ENCODE peak calls at places on chromosomes 4 and X, in seven cellular contexts. One of them, this sample, is unnamed.

GRCh38 chr4:150962245-150962644 is 52.8 kb downstream of the LRBA start:
- DNase-seq in skeletal muscle cell: no peak
- DNase-seq in astrocyte of the spinal cord: no peak
- DNase-seq in GM13976: no peak
- DNase-seq in RKO: no peak
- DNase-seq in EL: peak; percentile 7
- DNase-seq in stimulated activated CD4-positive, alpha-beta T cell treated with anti-CD3 and anti-CD28 coated beads, Interleukin-2, amount 100 ng/mL, for 48 hours: no peak
- DNase-seq in this sample: no peak

GRCh38 chr4:119479835-119480234 is 148.8 kb downstream of the PDE5A start:
- DNase-seq in skeletal muscle cell: no peak
- DNase-seq in astrocyte of the spinal cord: no peak
- DNase-seq in GM13976: no peak
- DNase-seq in RKO: no peak
- DNase-seq in EL: no peak
- DNase-seq in stimulated activated CD4-positive, alpha-beta T cell treated with anti-CD3 and anti-CD28 coated beads, Interleukin-2, amount 100 ng/mL, for 48 hours: no peak
- DNase-seq in this sample: no peak

GRCh38 chr4:153530284-153530995 is 64.3 kb downstream of the TMEM131L start:
- DNase-seq in skeletal muscle cell: no peak
- DNase-seq in astrocyte of the spinal cord: no peak
- DNase-seq in GM13976: no peak
- DNase-seq in RKO: no peak
- DNase-seq in EL: no peak
- DNase-seq in stimulated activated CD4-positive, alpha-beta T cell treated with anti-CD3 and anti-CD28 coated beads, Interleukin-2, amount 100 ng/mL, for 48 hours: no peak
- DNase-seq in this sample: no peak

GRCh38 chr4:153527690-153528089 is 61.5 kb downstream of the TMEM131L start:
- DNase-seq in skeletal muscle cell: no peak
- DNase-seq in astrocyte of the spinal cord: no peak
- DNase-seq in GM13976: no peak
- DNase-seq in RKO: no peak
- DNase-seq in EL: no peak
- DNase-seq in stimulated activated CD4-positive, alpha-beta T cell treated with anti-CD3 and anti-CD28 coated beads, Interleukin-2, amount 100 ng/mL, for 48 hours: no peak
- DNase-seq in this sample: no peak

GRCh38 chr4:71607780-71608673 is 175.9 kb downstream of the GC start:
- DNase-seq in skeletal muscle cell: no peak
- DNase-seq in astrocyte of the spinal cord: peak; percentile 34
- DNase-seq in GM13976: no peak
- DNase-seq in RKO: no peak
- DNase-seq in EL: peak; percentile 78
- DNase-seq in stimulated activated CD4-positive, alpha-beta T cell treated with anti-CD3 and anti-CD28 coated beads, Interleukin-2, amount 100 ng/mL, for 48 hours: no peak
- DNase-seq in this sample: peak; percentile 38

GRCh38 chr4:137664055-137664405 is 131.7 kb upstream of the PCDH18 start:
- DNase-seq in skeletal muscle cell: peak; percentile 73
- DNase-seq in astrocyte of the spinal cord: peak; percentile 84
- DNase-seq in GM13976: no peak
- DNase-seq in RKO: no peak
- DNase-seq in EL: peak; percentile 77
- DNase-seq in stimulated activated CD4-positive, alpha-beta T cell treated with anti-CD3 and anti-CD28 coated beads, Interleukin-2, amount 100 ng/mL, for 48 hours: no peak
- DNase-seq in this sample: peak; percentile 56

GRCh38 chr4:130424211-130424610 is 1328.3 kb downstream of the C4orf33 start:
- DNase-seq in skeletal muscle cell: no peak
- DNase-seq in astrocyte of the spinal cord: no peak
- DNase-seq in GM13976: no peak
- DNase-seq in RKO: peak; percentile 16
- DNase-seq in EL: no peak
- DNase-seq in stimulated activated CD4-positive, alpha-beta T cell treated with anti-CD3 and anti-CD28 coated beads, Interleukin-2, amount 100 ng/mL, for 48 hours: no peak
- DNase-seq in this sample: no peak

GRCh38 chr4:55635760-55636621 is at the start of gene NMU:
- DNase-seq in skeletal muscle cell: no peak
- DNase-seq in astrocyte of the spinal cord: peak; percentile 5
- DNase-seq in GM13976: peak; percentile 70
- DNase-seq in RKO: peak; percentile 44
- DNase-seq in EL: peak; percentile 31
- DNase-seq in stimulated activated CD4-positive, alpha-beta T cell treated with anti-CD3 and anti-CD28 coated beads, Interleukin-2, amount 100 ng/mL, for 48 hours: peak; percentile 42
- DNase-seq in this sample: no peak

GRCh38 chrX:136198010-136198409 is 50.7 kb downstream of the FHL1 start:
- DNase-seq in skeletal muscle cell: no peak
- DNase-seq in astrocyte of the spinal cord: no peak
- DNase-seq in GM13976: no peak
- DNase-seq in RKO: no peak
- DNase-seq in EL: no peak
- DNase-seq in stimulated activated CD4-positive, alpha-beta T cell treated with anti-CD3 and anti-CD28 coated beads, Interleukin-2, amount 100 ng/mL, for 48 hours: no peak
- DNase-seq in this sample: no peak

GRCh38 chr4:88933414-88933813 is 123.6 kb downstream of the FAM13A start:
- DNase-seq in skeletal muscle cell: no peak
- DNase-seq in astrocyte of the spinal cord: no peak
- DNase-seq in GM13976: no peak
- DNase-seq in RKO: no peak
- DNase-seq in EL: no peak
- DNase-seq in stimulated activated CD4-positive, alpha-beta T cell treated with anti-CD3 and anti-CD28 coated beads, Interleukin-2, amount 100 ng/mL, for 48 hours: no peak
- DNase-seq in this sample: no peak

GRCh38 chrX:115560978-115561604 is at the start of gene PLS3:
- DNase-seq in skeletal muscle cell: peak; percentile 66
- DNase-seq in astrocyte of the spinal cord: peak; percentile 85
- DNase-seq in GM13976: peak; percentile 75
- DNase-seq in RKO: peak; percentile 66
- DNase-seq in EL: peak; percentile 87
- DNase-seq in stimulated activated CD4-positive, alpha-beta T cell treated with anti-CD3 and anti-CD28 coated beads, Interleukin-2, amount 100 ng/mL, for 48 hours: no peak
- DNase-seq in this sample: no peak

GRCh38 chr4:88017516-88018302 is 10.3 kb downstream of the PKD2 start:
- DNase-seq in skeletal muscle cell: peak; percentile 91
- DNase-seq in astrocyte of the spinal cord: peak; percentile 93
- DNase-seq in GM13976: no peak
- DNase-seq in RKO: peak; percentile 82
- DNase-seq in EL: peak; percentile 92
- DNase-seq in stimulated activated CD4-positive, alpha-beta T cell treated with anti-CD3 and anti-CD28 coated beads, Interleukin-2, amount 100 ng/mL, for 48 hours: no peak
- DNase-seq in this sample: peak; percentile 84

GRCh38 chr4:185987976-185988627 is 80.9 kb upstream of the TLR3 start:
- DNase-seq in skeletal muscle cell: peak; percentile 65
- DNase-seq in astrocyte of the spinal cord: no peak
- DNase-seq in GM13976: no peak
- DNase-seq in RKO: no peak
- DNase-seq in EL: no peak
- DNase-seq in stimulated activated CD4-positive, alpha-beta T cell treated with anti-CD3 and anti-CD28 coated beads, Interleukin-2, amount 100 ng/mL, for 48 hours: no peak
- DNase-seq in this sample: peak; percentile 56

GRCh38 chr4:78768447-78769177 is 7.5 kb upstream of the BMP2K start:
- DNase-seq in skeletal muscle cell: no peak
- DNase-seq in astrocyte of the spinal cord: no peak
- DNase-seq in GM13976: no peak
- DNase-seq in RKO: peak; percentile 52
- DNase-seq in EL: peak; percentile 62
- DNase-seq in stimulated activated CD4-positive, alpha-beta T cell treated with anti-CD3 and anti-CD28 coated beads, Interleukin-2, amount 100 ng/mL, for 48 hours: no peak
- DNase-seq in this sample: no peak

GRCh38 chrX:148530464-148531077 is 30.2 kb downstream of the AFF2 start:
- DNase-seq in skeletal muscle cell: no peak
- DNase-seq in astrocyte of the spinal cord: peak; percentile 39
- DNase-seq in GM13976: peak; percentile 3
- DNase-seq in RKO: peak; percentile 13
- DNase-seq in EL: no peak
- DNase-seq in stimulated activated CD4-positive, alpha-beta T cell treated with anti-CD3 and anti-CD28 coated beads, Interleukin-2, amount 100 ng/mL, for 48 hours: peak; percentile 2
- DNase-seq in this sample: no peak

GRCh38 chr4:304987-305680 is at the start of gene ZNF732:
- DNase-seq in skeletal muscle cell: peak; percentile 13
- DNase-seq in astrocyte of the spinal cord: peak; percentile 77
- DNase-seq in GM13976: no peak
- DNase-seq in RKO: no peak
- DNase-seq in EL: no peak
- DNase-seq in stimulated activated CD4-positive, alpha-beta T cell treated with anti-CD3 and anti-CD28 coated beads, Interleukin-2, amount 100 ng/mL, for 48 hours: no peak
- DNase-seq in this sample: peak; percentile 18

GRCh38 chr4:41573458-41574129 is 35.6 kb downstream of the LIMCH1 start:
- DNase-seq in skeletal muscle cell: no peak
- DNase-seq in astrocyte of the spinal cord: no peak
- DNase-seq in GM13976: no peak
- DNase-seq in RKO: no peak
- DNase-seq in EL: peak; percentile 70
- DNase-seq in stimulated activated CD4-positive, alpha-beta T cell treated with anti-CD3 and anti-CD28 coated beads, Interleukin-2, amount 100 ng/mL, for 48 hours: no peak
- DNase-seq in this sample: no peak

GRCh38 chrX:10971176-10971575 is 140.0 kb upstream of the HCCS start:
- DNase-seq in skeletal muscle cell: no peak
- DNase-seq in astrocyte of the spinal cord: peak; percentile 18
- DNase-seq in GM13976: no peak
- DNase-seq in RKO: no peak
- DNase-seq in EL: no peak
- DNase-seq in stimulated activated CD4-positive, alpha-beta T cell treated with anti-CD3 and anti-CD28 coated beads, Interleukin-2, amount 100 ng/mL, for 48 hours: no peak
- DNase-seq in this sample: no peak

GRCh38 chr4:142238589-142238988 is 602.2 kb downstream of the IL15 start:
- DNase-seq in skeletal muscle cell: peak; percentile 37
- DNase-seq in astrocyte of the spinal cord: peak; percentile 36
- DNase-seq in GM13976: no peak
- DNase-seq in RKO: no peak
- DNase-seq in EL: peak; percentile 77
- DNase-seq in stimulated activated CD4-positive, alpha-beta T cell treated with anti-CD3 and anti-CD28 coated beads, Interleukin-2, amount 100 ng/mL, for 48 hours: no peak
- DNase-seq in this sample: peak; percentile 55

GRCh38 chrX:131854586-131854985 is 168.5 kb upstream of the STK26 start:
- DNase-seq in skeletal muscle cell: no peak
- DNase-seq in astrocyte of the spinal cord: peak; percentile 16
- DNase-seq in GM13976: no peak
- DNase-seq in RKO: peak; percentile 38
- DNase-seq in EL: no peak
- DNase-seq in stimulated activated CD4-positive, alpha-beta T cell treated with anti-CD3 and anti-CD28 coated beads, Interleukin-2, amount 100 ng/mL, for 48 hours: no peak
- DNase-seq in this sample: no peak

GRCh38 chr4:3868146-3868840 is 102.1 kb downstream of the ADRA2C start:
- DNase-seq in skeletal muscle cell: no peak
- DNase-seq in astrocyte of the spinal cord: no peak
- DNase-seq in GM13976: no peak
- DNase-seq in RKO: peak; percentile 28
- DNase-seq in EL: peak; percentile 18
- DNase-seq in stimulated activated CD4-positive, alpha-beta T cell treated with anti-CD3 and anti-CD28 coated beads, Interleukin-2, amount 100 ng/mL, for 48 hours: no peak
- DNase-seq in this sample: no peak

GRCh38 chrX:74585766-74586165 is 28.7 kb downstream of the RLIM start:
- DNase-seq in skeletal muscle cell: no peak
- DNase-seq in astrocyte of the spinal cord: no peak
- DNase-seq in GM13976: no peak
- DNase-seq in RKO: no peak
- DNase-seq in EL: no peak
- DNase-seq in stimulated activated CD4-positive, alpha-beta T cell treated with anti-CD3 and anti-CD28 coated beads, Interleukin-2, amount 100 ng/mL, for 48 hours: no peak
- DNase-seq in this sample: no peak

GRCh38 chr4:122819708-122820449 is 6.8 kb upstream of the FGF2 start:
- DNase-seq in skeletal muscle cell: no peak
- DNase-seq in astrocyte of the spinal cord: no peak
- DNase-seq in GM13976: no peak
- DNase-seq in RKO: no peak
- DNase-seq in EL: peak; percentile 61
- DNase-seq in stimulated activated CD4-positive, alpha-beta T cell treated with anti-CD3 and anti-CD28 coated beads, Interleukin-2, amount 100 ng/mL, for 48 hours: no peak
- DNase-seq in this sample: no peak

GRCh38 chr4:161799687-161800086 is 364.1 kb downstream of the FSTL5 start:
- DNase-seq in skeletal muscle cell: no peak
- DNase-seq in astrocyte of the spinal cord: no peak
- DNase-seq in GM13976: no peak
- DNase-seq in RKO: no peak
- DNase-seq in EL: no peak
- DNase-seq in stimulated activated CD4-positive, alpha-beta T cell treated with anti-CD3 and anti-CD28 coated beads, Interleukin-2, amount 100 ng/mL, for 48 hours: no peak
- DNase-seq in this sample: peak; percentile 45

GRCh38 chr4:101885574-101885973 is 95.0 kb downstream of the BANK1 start:
- DNase-seq in skeletal muscle cell: no peak
- DNase-seq in astrocyte of the spinal cord: no peak
- DNase-seq in GM13976: no peak
- DNase-seq in RKO: no peak
- DNase-seq in EL: no peak
- DNase-seq in stimulated activated CD4-positive, alpha-beta T cell treated with anti-CD3 and anti-CD28 coated beads, Interleukin-2, amount 100 ng/mL, for 48 hours: no peak
- DNase-seq in this sample: no peak

GRCh38 chr4:158823461-158823873 is 54.6 kb downstream of the FNIP2 start:
- DNase-seq in skeletal muscle cell: no peak
- DNase-seq in astrocyte of the spinal cord: peak; percentile 61
- DNase-seq in GM13976: no peak
- DNase-seq in RKO: peak; percentile 66
- DNase-seq in EL: no peak
- DNase-seq in stimulated activated CD4-positive, alpha-beta T cell treated with anti-CD3 and anti-CD28 coated beads, Interleukin-2, amount 100 ng/mL, for 48 hours: peak; percentile 12
- DNase-seq in this sample: no peak

GRCh38 chr4:22129454-22130075 is 181.0 kb upstream of the KCNIP4 start:
- DNase-seq in skeletal muscle cell: no peak
- DNase-seq in astrocyte of the spinal cord: peak; percentile 32
- DNase-seq in GM13976: no peak
- DNase-seq in RKO: peak; percentile 55
- DNase-seq in EL: peak; percentile 48
- DNase-seq in stimulated activated CD4-positive, alpha-beta T cell treated with anti-CD3 and anti-CD28 coated beads, Interleukin-2, amount 100 ng/mL, for 48 hours: peak; percentile 0
- DNase-seq in this sample: no peak

GRCh38 chr4:140308366-140309123 is 64.9 kb upstream of the SCOC start:
- DNase-seq in skeletal muscle cell: peak; percentile 91
- DNase-seq in astrocyte of the spinal cord: peak; percentile 88
- DNase-seq in GM13976: no peak
- DNase-seq in RKO: peak; percentile 58
- DNase-seq in EL: peak; percentile 72
- DNase-seq in stimulated activated CD4-positive, alpha-beta T cell treated with anti-CD3 and anti-CD28 coated beads, Interleukin-2, amount 100 ng/mL, for 48 hours: no peak
- DNase-seq in this sample: peak; percentile 69

GRCh38 chrX:30504309-30504708 is 73.3 kb downstream of the TASL start:
- DNase-seq in skeletal muscle cell: no peak
- DNase-seq in astrocyte of the spinal cord: peak; percentile 45
- DNase-seq in GM13976: peak; percentile 17
- DNase-seq in RKO: peak; percentile 53
- DNase-seq in EL: peak; percentile 11
- DNase-seq in stimulated activated CD4-positive, alpha-beta T cell treated with anti-CD3 and anti-CD28 coated beads, Interleukin-2, amount 100 ng/mL, for 48 hours: no peak
- DNase-seq in this sample: no peak

GRCh38 chrX:71532078-71532752 is 689 bp upstream of the OGT start:
- DNase-seq in skeletal muscle cell: peak; percentile 22
- DNase-seq in astrocyte of the spinal cord: peak; percentile 53
- DNase-seq in GM13976: peak; percentile 15
- DNase-seq in RKO: peak; percentile 89
- DNase-seq in EL: peak; percentile 62
- DNase-seq in stimulated activated CD4-positive, alpha-beta T cell treated with anti-CD3 and anti-CD28 coated beads, Interleukin-2, amount 100 ng/mL, for 48 hours: peak; percentile 26
- DNase-seq in this sample: no peak

GRCh38 chr4:76035146-76035545 is 724 bp downstream of the CXCL11 start:
- DNase-seq in skeletal muscle cell: no peak
- DNase-seq in astrocyte of the spinal cord: no peak
- DNase-seq in GM13976: no peak
- DNase-seq in RKO: no peak
- DNase-seq in EL: no peak
- DNase-seq in stimulated activated CD4-positive, alpha-beta T cell treated with anti-CD3 and anti-CD28 coated beads, Interleukin-2, amount 100 ng/mL, for 48 hours: no peak
- DNase-seq in this sample: no peak

GRCh38 chr4:78556655-78557054 is 5.1 kb downstream of the ANXA3 start:
- DNase-seq in skeletal muscle cell: no peak
- DNase-seq in astrocyte of the spinal cord: no peak
- DNase-seq in GM13976: no peak
- DNase-seq in RKO: no peak
- DNase-seq in EL: no peak
- DNase-seq in stimulated activated CD4-positive, alpha-beta T cell treated with anti-CD3 and anti-CD28 coated beads, Interleukin-2, amount 100 ng/mL, for 48 hours: no peak
- DNase-seq in this sample: no peak

GRCh38 chrX:107565916-107566602 is 62.3 kb upstream of the PRPS1 start:
- DNase-seq in skeletal muscle cell: no peak
- DNase-seq in astrocyte of the spinal cord: peak; percentile 81
- DNase-seq in GM13976: no peak
- DNase-seq in RKO: no peak
- DNase-seq in EL: peak; percentile 59
- DNase-seq in stimulated activated CD4-positive, alpha-beta T cell treated with anti-CD3 and anti-CD28 coated beads, Interleukin-2, amount 100 ng/mL, for 48 hours: no peak
- DNase-seq in this sample: no peak

GRCh38 chr4:16225681-16225995 is 633 bp downstream of the TAPT1 start:
- DNase-seq in skeletal muscle cell: no peak
- DNase-seq in astrocyte of the spinal cord: no peak
- DNase-seq in GM13976: no peak
- DNase-seq in RKO: peak; percentile 10
- DNase-seq in EL: no peak
- DNase-seq in stimulated activated CD4-positive, alpha-beta T cell treated with anti-CD3 and anti-CD28 coated beads, Interleukin-2, amount 100 ng/mL, for 48 hours: no peak
- DNase-seq in this sample: no peak